ENCODE peak calls at places on chromosomes 3 and 15, in six cellular contexts. One of them, this sample, is unnamed.

GRCh38 chr3:112378989-112379692 is 46.2 kb downstream of the CD200 start:
- DNase-seq in IMR-90: peak
- DNase-seq in mesenchymal stem cell: peak
- DNase-seq in H1: no peak
- DNase-seq in H9: no peak
- DNase-seq in trophoblast cell: peak
- DNase-seq in this sample: no peak

GRCh38 chr15:82894971-82895520 is 57.5 kb downstream of the HOMER2 start:
- DNase-seq in IMR-90: peak
- DNase-seq in mesenchymal stem cell: peak
- DNase-seq in H1: peak
- DNase-seq in H9: no peak
- DNase-seq in trophoblast cell: peak
- DNase-seq in this sample: peak

GRCh38 chr3:61858054-61858453 is 296.7 kb downstream of the PTPRG start:
- DNase-seq in IMR-90: peak
- DNase-seq in mesenchymal stem cell: peak
- DNase-seq in H1: no peak
- DNase-seq in H9: no peak
- DNase-seq in trophoblast cell: no peak
- DNase-seq in this sample: no peak

GRCh38 chr3:14256561-14257342 is 78.1 kb downstream of the LSM3 start:
- DNase-seq in IMR-90: no peak
- DNase-seq in mesenchymal stem cell: no peak
- DNase-seq in H1: no peak
- DNase-seq in H9: peak
- DNase-seq in trophoblast cell: no peak
- DNase-seq in this sample: peak

GRCh38 chr3:121467085-121467484 is 78.7 kb downstream of the POLQ start:
- DNase-seq in IMR-90: no peak
- DNase-seq in mesenchymal stem cell: peak
- DNase-seq in H1: no peak
- DNase-seq in H9: no peak
- DNase-seq in trophoblast cell: no peak
- DNase-seq in this sample: no peak

GRCh38 chr3:66442254-66443249 is 58.3 kb downstream of the LRIG1 start:
- DNase-seq in IMR-90: peak
- DNase-seq in mesenchymal stem cell: peak
- DNase-seq in H1: peak
- DNase-seq in H9: peak
- DNase-seq in trophoblast cell: no peak
- DNase-seq in this sample: no peak

GRCh38 chr3:141393151-141394076 is 25.1 kb downstream of the ZBTB38 start:
- DNase-seq in IMR-90: no peak
- DNase-seq in mesenchymal stem cell: peak
- DNase-seq in H1: no peak
- DNase-seq in H9: peak
- DNase-seq in trophoblast cell: no peak
- DNase-seq in this sample: peak

GRCh38 chr15:36544518-36545383 is 34.7 kb upstream of the CDIN1 start:
- DNase-seq in IMR-90: no peak
- DNase-seq in mesenchymal stem cell: no peak
- DNase-seq in H1: no peak
- DNase-seq in H9: no peak
- DNase-seq in trophoblast cell: no peak
- DNase-seq in this sample: peak

GRCh38 chr15:92818658-92819311 is 81.3 kb upstream of the CHD2 start:
- DNase-seq in IMR-90: no peak
- DNase-seq in mesenchymal stem cell: no peak
- DNase-seq in H1: no peak
- DNase-seq in H9: no peak
- DNase-seq in trophoblast cell: no peak
- DNase-seq in this sample: no peak

GRCh38 chr3:133535971-133536634 is 37.4 kb upstream of the CDV3 start:
- DNase-seq in IMR-90: peak
- DNase-seq in mesenchymal stem cell: peak
- DNase-seq in H1: no peak
- DNase-seq in H9: no peak
- DNase-seq in trophoblast cell: no peak
- DNase-seq in this sample: no peak

GRCh38 chr3:133536635-133536980 is 36.9 kb upstream of the CDV3 start:
- DNase-seq in IMR-90: no peak
- DNase-seq in mesenchymal stem cell: no peak
- DNase-seq in H1: no peak
- DNase-seq in H9: no peak
- DNase-seq in trophoblast cell: no peak
- DNase-seq in this sample: no peak

GRCh38 chr3:133542871-133543270 is 30.6 kb upstream of the CDV3 start:
- DNase-seq in IMR-90: no peak
- DNase-seq in mesenchymal stem cell: no peak
- DNase-seq in H1: no peak
- DNase-seq in H9: no peak
- DNase-seq in trophoblast cell: no peak
- DNase-seq in this sample: no peak

GRCh38 chr3:133540896-133541674 is 32.4 kb upstream of the CDV3 start:
- DNase-seq in IMR-90: peak
- DNase-seq in mesenchymal stem cell: peak
- DNase-seq in H1: no peak
- DNase-seq in H9: no peak
- DNase-seq in trophoblast cell: no peak
- DNase-seq in this sample: no peak

GRCh38 chr3:133538154-133538553 is 35.3 kb upstream of the CDV3 start:
- DNase-seq in IMR-90: no peak
- DNase-seq in mesenchymal stem cell: no peak
- DNase-seq in H1: no peak
- DNase-seq in H9: no peak
- DNase-seq in trophoblast cell: no peak
- DNase-seq in this sample: no peak
- H2BK5ac ChIP-seq in IMR-90: peak
- H2BK5ac ChIP-seq in mesenchymal stem cell: no peak
- H2BK5ac ChIP-seq in H1: no peak
- H2BK5ac ChIP-seq in H9: no peak
- H2BK5ac ChIP-seq in trophoblast cell: no peak
- H2BK5ac ChIP-seq in this sample: no peak

GRCh38 chr15:84819291-84819768 is 2.2 kb downstream of the ALPK3 start:
- DNase-seq in IMR-90: no peak
- DNase-seq in mesenchymal stem cell: peak
- DNase-seq in H1: no peak
- DNase-seq in H9: no peak
- DNase-seq in trophoblast cell: no peak
- DNase-seq in this sample: no peak

GRCh38 chr15:84819791-84820190 is 2.6 kb downstream of the ALPK3 start:
- DNase-seq in IMR-90: no peak
- DNase-seq in mesenchymal stem cell: no peak
- DNase-seq in H1: no peak
- DNase-seq in H9: no peak
- DNase-seq in trophoblast cell: no peak
- DNase-seq in this sample: no peak

GRCh38 chr15:84817461-84818081 is 415 bp downstream of the ALPK3 start:
- DNase-seq in IMR-90: no peak
- DNase-seq in mesenchymal stem cell: peak
- DNase-seq in H1: no peak
- DNase-seq in H9: peak
- DNase-seq in trophoblast cell: no peak
- DNase-seq in this sample: peak

GRCh38 chr15:84816694-84817460 is at the start of gene ALPK3:
- DNase-seq in IMR-90: no peak
- DNase-seq in mesenchymal stem cell: peak
- DNase-seq in H1: no peak
- DNase-seq in H9: peak
- DNase-seq in trophoblast cell: peak
- DNase-seq in this sample: peak

DNA sequence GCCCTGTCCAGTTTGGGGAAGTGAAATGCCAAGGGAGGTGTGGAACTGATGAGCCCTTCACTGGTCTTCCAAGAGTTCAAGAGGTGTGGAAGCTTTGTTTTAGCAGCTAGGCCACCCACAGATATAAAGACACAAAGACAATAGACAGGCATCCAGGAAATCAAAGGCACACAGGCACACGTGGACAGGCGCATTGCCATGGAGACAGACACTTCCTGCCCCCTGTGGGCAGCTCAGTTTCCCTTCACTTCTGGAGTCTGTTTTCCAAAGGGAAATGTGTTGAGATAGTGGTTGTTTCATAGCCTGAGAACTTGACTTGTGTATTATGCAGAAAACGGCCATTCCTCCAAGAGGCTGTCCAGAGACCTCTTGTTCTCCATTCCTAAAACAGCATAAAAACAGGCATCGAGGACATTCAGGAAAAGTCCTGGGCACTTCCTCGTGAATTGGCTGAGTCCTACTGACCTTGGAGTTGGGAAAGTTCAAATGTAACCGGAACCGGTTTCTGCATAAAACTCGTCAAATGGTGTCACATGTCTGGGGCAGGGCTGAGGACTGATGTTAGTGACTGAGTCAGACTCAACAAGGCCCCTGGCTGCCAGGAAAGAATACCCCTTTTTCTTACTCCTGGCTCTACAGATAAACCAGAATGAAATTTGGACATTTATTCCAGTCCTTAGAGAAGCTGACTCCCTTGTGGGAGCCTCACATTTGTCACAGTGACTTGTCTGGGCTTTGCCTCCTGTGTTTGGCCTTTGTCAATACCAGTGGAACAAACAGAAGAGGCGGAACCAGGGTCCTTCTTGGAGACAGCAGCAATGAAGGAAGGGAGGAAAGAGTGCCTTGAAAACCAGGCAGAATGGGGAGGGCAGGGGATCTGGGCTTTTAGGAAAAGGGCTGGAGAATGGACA is 1.3 kb downstream of the ALPK3 start:
- DNase-seq in IMR-90: peak
- DNase-seq in mesenchymal stem cell: peak
- DNase-seq in H1: no peak
- DNase-seq in H9: peak
- DNase-seq in trophoblast cell: no peak
- DNase-seq in this sample: peak
- H4K8ac ChIP-seq in IMR-90: peak
- H4K8ac ChIP-seq in mesenchymal stem cell: peak
- H4K8ac ChIP-seq in H1: no peak
- H4K8ac ChIP-seq in H9: no peak
- H4K8ac ChIP-seq in trophoblast cell: peak
- H4K8ac ChIP-seq in this sample: no peak

DNA sequence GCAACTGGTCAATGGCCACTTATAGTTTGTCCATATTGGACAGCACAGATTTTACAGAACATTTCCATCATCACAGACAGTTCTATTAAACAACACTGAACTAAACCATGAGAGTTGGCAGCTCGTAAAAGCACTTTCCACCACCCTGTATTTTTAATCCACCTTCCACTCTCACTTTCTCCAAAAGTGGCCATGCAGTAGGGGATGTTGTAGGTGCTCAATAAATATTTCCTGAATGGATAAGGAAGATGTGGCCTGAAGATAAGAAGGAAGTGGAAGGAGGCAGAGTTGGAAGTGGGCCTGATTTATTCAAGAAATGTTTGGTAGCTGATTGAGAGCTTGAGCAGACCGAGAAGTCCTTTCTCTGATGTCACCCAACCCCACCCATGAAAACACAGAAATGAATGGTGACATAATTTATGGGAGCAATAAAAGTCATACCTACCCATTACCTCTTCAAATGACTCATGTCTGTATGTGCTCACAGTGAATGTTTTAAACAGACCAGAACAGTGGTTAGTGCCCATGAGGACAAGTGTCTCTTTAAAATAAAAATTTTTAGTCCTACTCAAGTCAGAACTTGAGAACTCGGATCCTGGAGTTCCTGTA is 39.6 kb upstream of the CTNNB1 start:
- DNase-seq in IMR-90: no peak
- DNase-seq in mesenchymal stem cell: peak
- DNase-seq in H1: no peak
- DNase-seq in H9: no peak
- DNase-seq in trophoblast cell: no peak
- DNase-seq in this sample: no peak
- H2AFZ ChIP-seq in IMR-90: no peak
- H2AFZ ChIP-seq in mesenchymal stem cell: no peak
- H2AFZ ChIP-seq in H1: no peak
- H2AFZ ChIP-seq in H9: no peak
- H2AFZ ChIP-seq in trophoblast cell: no peak
- H2AFZ ChIP-seq in this sample: no peak

DNA sequence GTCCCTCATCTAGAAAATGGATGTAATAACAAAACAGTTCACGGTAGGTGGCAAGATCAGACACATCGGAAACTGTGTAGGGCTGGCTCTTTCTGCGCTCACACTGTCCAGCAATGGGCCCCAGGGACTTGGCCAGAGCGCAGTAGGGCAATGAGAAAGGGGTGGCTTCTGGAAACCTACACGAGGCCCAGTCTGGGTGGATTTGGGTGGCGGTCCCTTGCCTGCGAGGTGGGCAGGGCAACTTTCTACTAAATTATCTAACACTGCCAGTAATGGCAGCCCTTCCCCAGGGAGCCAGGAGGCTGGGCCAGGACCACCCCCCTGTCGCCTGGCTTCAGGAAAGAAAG is 2.1 kb upstream of the TNK2 start:
- DNase-seq in IMR-90: no peak
- DNase-seq in mesenchymal stem cell: no peak
- DNase-seq in H1: no peak
- DNase-seq in H9: no peak
- DNase-seq in trophoblast cell: no peak
- DNase-seq in this sample: no peak
- H2BK5ac ChIP-seq in IMR-90: no peak
- H2BK5ac ChIP-seq in mesenchymal stem cell: no peak
- H2BK5ac ChIP-seq in H1: peak
- H2BK5ac ChIP-seq in H9: no peak
- H2BK5ac ChIP-seq in trophoblast cell: no peak
- H2BK5ac ChIP-seq in this sample: no peak

GRCh38 chr3:176914764-176915163 is 282.5 kb downstream of the TBL1XR1 start:
- DNase-seq in IMR-90: no peak
- DNase-seq in mesenchymal stem cell: no peak
- DNase-seq in H1: no peak
- DNase-seq in H9: no peak
- DNase-seq in trophoblast cell: no peak
- DNase-seq in this sample: no peak

GRCh38 chr3:176919836-176920760 is 277.2 kb downstream of the TBL1XR1 start:
- DNase-seq in IMR-90: peak
- DNase-seq in mesenchymal stem cell: peak
- DNase-seq in H1: no peak
- DNase-seq in H9: no peak
- DNase-seq in trophoblast cell: peak
- DNase-seq in this sample: no peak

GRCh38 chr3:176920806-176921205 is 276.5 kb downstream of the TBL1XR1 start:
- DNase-seq in IMR-90: peak
- DNase-seq in mesenchymal stem cell: no peak
- DNase-seq in H1: no peak
- DNase-seq in H9: no peak
- DNase-seq in trophoblast cell: no peak
- DNase-seq in this sample: no peak

DNA sequence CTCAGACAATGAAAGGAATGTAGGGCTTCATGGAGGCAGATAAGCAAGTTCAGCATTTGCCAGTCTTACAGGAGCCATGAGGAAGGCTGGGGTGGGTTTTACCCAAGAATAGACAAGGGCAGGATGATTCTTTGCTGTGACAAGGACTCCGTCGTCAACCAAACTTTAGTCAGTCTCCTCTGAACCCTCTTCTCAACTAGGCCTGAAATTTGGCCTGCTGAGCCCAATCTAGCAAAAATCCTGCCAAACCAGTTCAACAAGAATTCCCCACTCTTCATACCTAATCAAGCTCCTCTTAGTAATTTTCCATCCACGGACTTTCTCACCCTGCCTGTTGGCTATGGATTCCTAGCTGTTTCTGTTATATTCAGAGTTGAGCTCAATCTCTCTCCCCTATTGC is 280.5 kb downstream of the TBL1XR1 start:
- DNase-seq in IMR-90: no peak
- DNase-seq in mesenchymal stem cell: no peak
- DNase-seq in H1: peak
- DNase-seq in H9: peak
- DNase-seq in trophoblast cell: peak
- DNase-seq in this sample: no peak
- H4K8ac ChIP-seq in IMR-90: no peak
- H4K8ac ChIP-seq in mesenchymal stem cell: no peak
- H4K8ac ChIP-seq in H1: no peak
- H4K8ac ChIP-seq in H9: no peak
- H4K8ac ChIP-seq in trophoblast cell: no peak
- H4K8ac ChIP-seq in this sample: no peak

GRCh38 chr3:9308298-9308990 is 54.4 kb upstream of the THUMPD3 start:
- DNase-seq in IMR-90: no peak
- DNase-seq in mesenchymal stem cell: no peak
- DNase-seq in H1: no peak
- DNase-seq in H9: no peak
- DNase-seq in trophoblast cell: no peak
- DNase-seq in this sample: no peak
- H2AFZ ChIP-seq in IMR-90: no peak
- H2AFZ ChIP-seq in mesenchymal stem cell: no peak
- H2AFZ ChIP-seq in H1: no peak
- H2AFZ ChIP-seq in H9: no peak
- H2AFZ ChIP-seq in trophoblast cell: no peak
- H2AFZ ChIP-seq in this sample: no peak